ENCODE peak calls at places on chromosomes 16 and 17, in ten cellular contexts. One of them, this sample, is unnamed.

GRCh38 chr17:65519471-65519870 is 42.0 kb downstream of the AXIN2 start:
- DNase-seq in CD8-positive, alpha-beta T cell: no peak
- DNase-seq in GM06990: no peak
- DNase-seq in foreskin fibroblast: no peak
- DNase-seq in choroid plexus epithelial cell: no peak
- DNase-seq in lower leg skin: no peak
- DNase-seq in tibial artery: no peak
- DNase-seq in fibroblast of villous mesenchyme: no peak
- DNase-seq in fibroblast of lung: peak; percentile 4
- DNase-seq in mammary epithelial cell: no peak
- DNase-seq in this sample: no peak

GRCh38 chr17:29177871-29178749 is 2.1 kb downstream of the MYO18A start:
- DNase-seq in choroid plexus epithelial cell: no peak
- DNase-seq in foreskin fibroblast: no peak
- DNase-seq in CD8-positive, alpha-beta T cell: no peak
- DNase-seq in GM06990: no peak
- DNase-seq in tibial artery: no peak
- DNase-seq in fibroblast of villous mesenchyme: no peak
- DNase-seq in mammary epithelial cell: peak; percentile 44
- DNase-seq in lower leg skin: peak; percentile 84
- DNase-seq in fibroblast of lung: no peak
- DNase-seq in this sample: peak; percentile 34

GRCh38 chr16:24504467-24505345 is 34.7 kb upstream of the RBBP6 start:
- DNase-seq in lower leg skin: peak; percentile 85
- DNase-seq in tibial artery: peak; percentile 28
- DNase-seq in GM06990: peak; percentile 40
- DNase-seq in mammary epithelial cell: peak; percentile 49
- DNase-seq in CD8-positive, alpha-beta T cell: peak; percentile 44
- DNase-seq in fibroblast of villous mesenchyme: peak; percentile 66
- DNase-seq in foreskin fibroblast: peak; percentile 83
- DNase-seq in choroid plexus epithelial cell: peak; percentile 72
- DNase-seq in fibroblast of lung: peak; percentile 68
- DNase-seq in this sample: peak; percentile 74

GRCh38 chr17:2421315-2422147 is 20.7 kb upstream of the MNT start:
- DNase-seq in CD8-positive, alpha-beta T cell: no peak
- DNase-seq in fibroblast of lung: peak; percentile 58
- DNase-seq in choroid plexus epithelial cell: peak; percentile 58
- DNase-seq in GM06990: no peak
- DNase-seq in foreskin fibroblast: peak; percentile 37
- DNase-seq in tibial artery: no peak
- DNase-seq in lower leg skin: peak; percentile 60
- DNase-seq in mammary epithelial cell: peak; percentile 25
- DNase-seq in fibroblast of villous mesenchyme: peak; percentile 49
- DNase-seq in this sample: peak; percentile 64

GRCh38 chr17:82215095-82215971 is 2.7 kb upstream of the CCDC57 start:
- DNase-seq in tibial artery: no peak
- DNase-seq in foreskin fibroblast: peak; percentile 50
- DNase-seq in GM06990: no peak
- DNase-seq in CD8-positive, alpha-beta T cell: no peak
- DNase-seq in fibroblast of lung: peak; percentile 37
- DNase-seq in lower leg skin: peak; percentile 84
- DNase-seq in mammary epithelial cell: no peak
- DNase-seq in choroid plexus epithelial cell: peak; percentile 29
- DNase-seq in fibroblast of villous mesenchyme: no peak
- DNase-seq in this sample: no peak

GRCh38 chr17:76351526-76352071 is 2.1 kb downstream of the PRPSAP1 start:
- DNase-seq in tibial artery: no peak
- DNase-seq in foreskin fibroblast: no peak
- DNase-seq in choroid plexus epithelial cell: no peak
- DNase-seq in CD8-positive, alpha-beta T cell: no peak
- DNase-seq in fibroblast of villous mesenchyme: no peak
- DNase-seq in lower leg skin: no peak
- DNase-seq in mammary epithelial cell: no peak
- DNase-seq in fibroblast of lung: no peak
- DNase-seq in GM06990: no peak
- DNase-seq in this sample: no peak

GRCh38 chr17:81197409-81197795 is 25.4 kb downstream of the CEP131 start:
- DNase-seq in mammary epithelial cell: no peak
- DNase-seq in CD8-positive, alpha-beta T cell: no peak
- DNase-seq in fibroblast of lung: no peak
- DNase-seq in tibial artery: no peak
- DNase-seq in GM06990: no peak
- DNase-seq in lower leg skin: no peak
- DNase-seq in choroid plexus epithelial cell: no peak
- DNase-seq in foreskin fibroblast: no peak
- DNase-seq in fibroblast of villous mesenchyme: no peak
- DNase-seq in this sample: no peak

GRCh38 chr16:52613508-52613907 is 66.6 kb upstream of the TOX3 start:
- DNase-seq in choroid plexus epithelial cell: no peak
- DNase-seq in foreskin fibroblast: no peak
- DNase-seq in lower leg skin: no peak
- DNase-seq in fibroblast of lung: no peak
- DNase-seq in mammary epithelial cell: no peak
- DNase-seq in CD8-positive, alpha-beta T cell: no peak
- DNase-seq in tibial artery: no peak
- DNase-seq in GM06990: no peak
- DNase-seq in fibroblast of villous mesenchyme: no peak
- DNase-seq in this sample: no peak

GRCh38 chr17:74466111-74466784 is at the start of gene CD300A:
- DNase-seq in tibial artery: no peak
- DNase-seq in lower leg skin: no peak
- DNase-seq in foreskin fibroblast: no peak
- DNase-seq in choroid plexus epithelial cell: no peak
- DNase-seq in GM06990: peak; percentile 67
- DNase-seq in mammary epithelial cell: no peak
- DNase-seq in CD8-positive, alpha-beta T cell: no peak
- DNase-seq in fibroblast of lung: no peak
- DNase-seq in fibroblast of villous mesenchyme: no peak
- DNase-seq in this sample: no peak

GRCh38 chr17:47004906-47005305 is 25.9 kb upstream of the RPRML start:
- DNase-seq in lower leg skin: no peak
- DNase-seq in mammary epithelial cell: no peak
- DNase-seq in tibial artery: no peak
- DNase-seq in CD8-positive, alpha-beta T cell: no peak
- DNase-seq in foreskin fibroblast: no peak
- DNase-seq in GM06990: no peak
- DNase-seq in choroid plexus epithelial cell: no peak
- DNase-seq in fibroblast of villous mesenchyme: no peak
- DNase-seq in fibroblast of lung: no peak
- DNase-seq in this sample: no peak

GRCh38 chr16:17526956-17527355 is 56.2 kb upstream of the XYLT1 start:
- DNase-seq in mammary epithelial cell: no peak
- DNase-seq in choroid plexus epithelial cell: no peak
- DNase-seq in fibroblast of villous mesenchyme: no peak
- DNase-seq in foreskin fibroblast: no peak
- DNase-seq in CD8-positive, alpha-beta T cell: no peak
- DNase-seq in lower leg skin: no peak
- DNase-seq in GM06990: peak; percentile 5
- DNase-seq in tibial artery: no peak
- DNase-seq in fibroblast of lung: no peak
- DNase-seq in this sample: no peak

GRCh38 chr17:40176409-40177110 is 710 bp upstream of the RAPGEFL1 start:
- DNase-seq in CD8-positive, alpha-beta T cell: no peak
- DNase-seq in choroid plexus epithelial cell: no peak
- DNase-seq in fibroblast of villous mesenchyme: no peak
- DNase-seq in foreskin fibroblast: no peak
- DNase-seq in tibial artery: no peak
- DNase-seq in GM06990: no peak
- DNase-seq in mammary epithelial cell: peak; percentile 87
- DNase-seq in lower leg skin: no peak
- DNase-seq in fibroblast of lung: no peak
- DNase-seq in this sample: peak; percentile 94

GRCh38 chr17:1999557-2000251 is 25.4 kb downstream of the RTN4RL1 start:
- DNase-seq in fibroblast of lung: peak; percentile 42
- DNase-seq in CD8-positive, alpha-beta T cell: no peak
- DNase-seq in fibroblast of villous mesenchyme: peak; percentile 24
- DNase-seq in tibial artery: peak; percentile 36
- DNase-seq in choroid plexus epithelial cell: peak; percentile 39
- DNase-seq in foreskin fibroblast: peak; percentile 67
- DNase-seq in lower leg skin: no peak
- DNase-seq in GM06990: no peak
- DNase-seq in mammary epithelial cell: no peak
- DNase-seq in this sample: peak; percentile 42

GRCh38 chr16:58792188-58792587 is 58.1 kb upstream of the GOT2 start:
- DNase-seq in fibroblast of lung: no peak
- DNase-seq in tibial artery: no peak
- DNase-seq in fibroblast of villous mesenchyme: no peak
- DNase-seq in mammary epithelial cell: no peak
- DNase-seq in lower leg skin: no peak
- DNase-seq in foreskin fibroblast: no peak
- DNase-seq in choroid plexus epithelial cell: no peak
- DNase-seq in GM06990: no peak
- DNase-seq in CD8-positive, alpha-beta T cell: no peak
- DNase-seq in this sample: no peak

GRCh38 chr16:20952144-20952797 is 51.7 kb downstream of the LYRM1 start:
- DNase-seq in fibroblast of lung: no peak
- DNase-seq in fibroblast of villous mesenchyme: no peak
- DNase-seq in foreskin fibroblast: no peak
- DNase-seq in GM06990: no peak
- DNase-seq in CD8-positive, alpha-beta T cell: no peak
- DNase-seq in mammary epithelial cell: peak; percentile 21
- DNase-seq in lower leg skin: no peak
- DNase-seq in choroid plexus epithelial cell: no peak
- DNase-seq in tibial artery: no peak
- DNase-seq in this sample: peak; percentile 84

GRCh38 chr17:3792481-3792880 is 8.5 kb downstream of the ITGAE start:
- DNase-seq in choroid plexus epithelial cell: no peak
- DNase-seq in lower leg skin: no peak
- DNase-seq in CD8-positive, alpha-beta T cell: no peak
- DNase-seq in fibroblast of villous mesenchyme: no peak
- DNase-seq in mammary epithelial cell: no peak
- DNase-seq in fibroblast of lung: peak; percentile 29
- DNase-seq in GM06990: no peak
- DNase-seq in tibial artery: no peak
- DNase-seq in foreskin fibroblast: peak; percentile 31
- DNase-seq in this sample: no peak

GRCh38 chr17:83082435-83082834 is 3.0 kb downstream of the METRNL start:
- DNase-seq in mammary epithelial cell: no peak
- DNase-seq in foreskin fibroblast: no peak
- DNase-seq in CD8-positive, alpha-beta T cell: no peak
- DNase-seq in GM06990: no peak
- DNase-seq in fibroblast of villous mesenchyme: no peak
- DNase-seq in tibial artery: no peak
- DNase-seq in fibroblast of lung: no peak
- DNase-seq in choroid plexus epithelial cell: no peak
- DNase-seq in lower leg skin: no peak
- DNase-seq in this sample: no peak

GRCh38 chr17:49708515-49709161 is 874 bp upstream of the SLC35B1 start:
- DNase-seq in choroid plexus epithelial cell: no peak
- DNase-seq in tibial artery: no peak
- DNase-seq in CD8-positive, alpha-beta T cell: no peak
- DNase-seq in fibroblast of lung: no peak
- DNase-seq in foreskin fibroblast: peak; percentile 29
- DNase-seq in mammary epithelial cell: no peak
- DNase-seq in lower leg skin: no peak
- DNase-seq in GM06990: no peak
- DNase-seq in fibroblast of villous mesenchyme: no peak
- DNase-seq in this sample: peak; percentile 74
- H3K4me3 ChIP-seq in choroid plexus epithelial cell: peak overlapping the region; percentile 47
- H3K4me3 ChIP-seq in tibial artery: peak overlapping the region; percentile 75
- H3K4me3 ChIP-seq in CD8-positive, alpha-beta T cell: peak overlapping the region; percentile 6
- H3K4me3 ChIP-seq in fibroblast of lung: peak overlapping the region; percentile 98
- H3K4me3 ChIP-seq in foreskin fibroblast: peak overlapping the region; percentile 80
- H3K4me3 ChIP-seq in mammary epithelial cell: peak overlapping the region; percentile 41
- H3K4me3 ChIP-seq in lower leg skin: no peak overlapping the region
- H3K4me3 ChIP-seq in GM06990: peak overlapping the region; percentile 40
- H3K4me3 ChIP-seq in fibroblast of villous mesenchyme: peak overlapping the region; percentile 97
- H3K4me3 ChIP-seq in this sample: peak overlapping the region; percentile 97

GRCh38 chr16:2205104-2205966 is at the start of gene MLST8:
- DNase-seq in foreskin fibroblast: peak; percentile 94
- DNase-seq in lower leg skin: peak; percentile 96
- DNase-seq in CD8-positive, alpha-beta T cell: peak; percentile 92
- DNase-seq in tibial artery: peak; percentile 77
- DNase-seq in choroid plexus epithelial cell: peak; percentile 90
- DNase-seq in mammary epithelial cell: peak; percentile 80
- DNase-seq in fibroblast of villous mesenchyme: peak; percentile 90
- DNase-seq in GM06990: peak; percentile 94
- DNase-seq in fibroblast of lung: peak; percentile 88
- DNase-seq in this sample: peak; percentile 84
- TF ChIP-seq CTCF in foreskin fibroblast: no peak
- TF ChIP-seq CTCF in lower leg skin: no peak
- TF ChIP-seq CTCF in CD8-positive, alpha-beta T cell: no peak
- TF ChIP-seq CTCF in tibial artery: peak; percentile 19
- TF ChIP-seq CTCF in choroid plexus epithelial cell: no peak
- TF ChIP-seq CTCF in mammary epithelial cell: peak; percentile 22
- TF ChIP-seq CTCF in fibroblast of villous mesenchyme: no peak
- TF ChIP-seq CTCF in GM06990: peak; percentile 13
- TF ChIP-seq CTCF in fibroblast of lung: no peak
- TF ChIP-seq CTCF in this sample: no peak

GRCh38 chr16:87297407-87297806 is 19.8 kb downstream of the C16orf95 start:
- DNase-seq in choroid plexus epithelial cell: no peak
- DNase-seq in GM06990: no peak
- DNase-seq in foreskin fibroblast: no peak
- DNase-seq in tibial artery: no peak
- DNase-seq in mammary epithelial cell: no peak
- DNase-seq in CD8-positive, alpha-beta T cell: no peak
- DNase-seq in lower leg skin: no peak
- DNase-seq in fibroblast of lung: no peak
- DNase-seq in fibroblast of villous mesenchyme: no peak
- DNase-seq in this sample: no peak
- H3K4me3 ChIP-seq in choroid plexus epithelial cell: no peak overlapping the region
- H3K4me3 ChIP-seq in GM06990: no peak overlapping the region
- H3K4me3 ChIP-seq in foreskin fibroblast: no peak overlapping the region
- H3K4me3 ChIP-seq in tibial artery: no peak overlapping the region
- H3K4me3 ChIP-seq in mammary epithelial cell: no peak overlapping the region
- H3K4me3 ChIP-seq in CD8-positive, alpha-beta T cell: no peak overlapping the region
- H3K4me3 ChIP-seq in lower leg skin: no peak overlapping the region
- H3K4me3 ChIP-seq in fibroblast of lung: no peak overlapping the region
- H3K4me3 ChIP-seq in fibroblast of villous mesenchyme: no peak overlapping the region
- H3K4me3 ChIP-seq in this sample: no peak overlapping the region

GRCh38 chr17:740240-741055 is 8.1 kb downstream of the TLCD3A start:
- DNase-seq in CD8-positive, alpha-beta T cell: peak; percentile 8
- DNase-seq in choroid plexus epithelial cell: no peak
- DNase-seq in GM06990: peak; percentile 71
- DNase-seq in lower leg skin: no peak
- DNase-seq in mammary epithelial cell: no peak
- DNase-seq in fibroblast of lung: no peak
- DNase-seq in foreskin fibroblast: no peak
- DNase-seq in fibroblast of villous mesenchyme: no peak
- DNase-seq in tibial artery: no peak
- DNase-seq in this sample: no peak

GRCh38 chr17:745406-745805 is 6.7 kb downstream of the GEMIN4 start:
- DNase-seq in foreskin fibroblast: no peak
- DNase-seq in GM06990: no peak
- DNase-seq in lower leg skin: no peak
- DNase-seq in fibroblast of lung: no peak
- DNase-seq in mammary epithelial cell: no peak
- DNase-seq in fibroblast of villous mesenchyme: no peak
- DNase-seq in choroid plexus epithelial cell: no peak
- DNase-seq in CD8-positive, alpha-beta T cell: no peak
- DNase-seq in tibial artery: no peak
- DNase-seq in this sample: no peak

GRCh38 chr17:744937-745336 is 7.1 kb downstream of the GEMIN4 start:
- DNase-seq in choroid plexus epithelial cell: no peak
- DNase-seq in foreskin fibroblast: no peak
- DNase-seq in mammary epithelial cell: no peak
- DNase-seq in GM06990: no peak
- DNase-seq in lower leg skin: no peak
- DNase-seq in fibroblast of lung: no peak
- DNase-seq in fibroblast of villous mesenchyme: no peak
- DNase-seq in CD8-positive, alpha-beta T cell: no peak
- DNase-seq in tibial artery: no peak
- DNase-seq in this sample: no peak

GRCh38 chr17:742147-742793 is 9.8 kb downstream of the GEMIN4 start:
- DNase-seq in choroid plexus epithelial cell: no peak
- DNase-seq in lower leg skin: no peak
- DNase-seq in fibroblast of lung: no peak
- DNase-seq in fibroblast of villous mesenchyme: no peak
- DNase-seq in tibial artery: no peak
- DNase-seq in mammary epithelial cell: no peak
- DNase-seq in GM06990: no peak
- DNase-seq in foreskin fibroblast: no peak
- DNase-seq in CD8-positive, alpha-beta T cell: no peak
- DNase-seq in this sample: no peak

GRCh38 chr17:743139-743538 is 8.9 kb downstream of the GEMIN4 start:
- DNase-seq in fibroblast of lung: no peak
- DNase-seq in tibial artery: no peak
- DNase-seq in choroid plexus epithelial cell: no peak
- DNase-seq in foreskin fibroblast: no peak
- DNase-seq in CD8-positive, alpha-beta T cell: no peak
- DNase-seq in mammary epithelial cell: no peak
- DNase-seq in GM06990: no peak
- DNase-seq in fibroblast of villous mesenchyme: no peak
- DNase-seq in lower leg skin: no peak
- DNase-seq in this sample: no peak
- TF ChIP-seq CTCF in fibroblast of lung: no peak
- TF ChIP-seq CTCF in tibial artery: no peak
- TF ChIP-seq CTCF in choroid plexus epithelial cell: no peak
- TF ChIP-seq CTCF in foreskin fibroblast: no peak
- TF ChIP-seq CTCF in CD8-positive, alpha-beta T cell: no peak
- TF ChIP-seq CTCF in mammary epithelial cell: no peak
- TF ChIP-seq CTCF in GM06990: no peak
- TF ChIP-seq CTCF in fibroblast of villous mesenchyme: no peak
- TF ChIP-seq CTCF in lower leg skin: no peak
- TF ChIP-seq CTCF in this sample: no peak

This sample was measured in epithelial cell of esophagus.